ENCODE peak calls at places on chromosome 22, in five cellular contexts. J is effector memory CD8-positive, alpha-beta T cell; Y is activated T-cell treated with anti-CD3 and anti-CD28 coated beads, Interleukin-2, amount 50 U/mL, for 72 hours; U is fibroblast of the aortic adventitia; V is HCT116. A is an unnamed sample.

GRCh38 chr22:49198705-49199084 is 629.0 kb downstream of the BRD1 start:
- DNase-seq in V (no peak), U (no peak), J (no peak), Y (no peak), A (no peak)

GRCh38 chr22:24460418-24461089 is 33.2 kb downstream of the ADORA2A start:
- DNase-seq in J (no peak), V (no peak), U (peak), Y (no peak), A (no peak)

GRCh38 chr22:36308880-36309279 is 55.9 kb downstream of the APOL1 start:
- DNase-seq in U (no peak), J (no peak), V (no peak), Y (no peak), A (no peak)

GRCh38 chr22:17818166-17818565 is 43.9 kb upstream of the BID start:
- DNase-seq in Y (no peak), V (no peak), J (no peak), U (no peak), A (no peak)

GRCh38 chr22:49203091-49203862 is 624.4 kb downstream of the BRD1 start:
- DNase-seq in Y (no peak), U (no peak), V (no peak), J (no peak), A (no peak)

GRCh38 chr22:49997932-49998717 is 14.4 kb downstream of the IL17REL start:
- DNase-seq in Y (no peak), V (no peak), U (no peak), J (no peak), A (no peak)

GRCh38 chr22:17370036-17370765 is 941 bp downstream of the CECR2 start:
- DNase-seq in Y (no peak), U (no peak), J (no peak), V (no peak), A (no peak)

GRCh38 chr22:30742291-30743256 is 47.9 kb downstream of the OSBP2 start:
- DNase-seq in V (no peak), J (no peak), Y (peak), U (no peak), A (no peak)

GRCh38 chr22:47602732-47603131 is 840.3 kb downstream of the TBC1D22A start:
- DNase-seq in Y (no peak), V (no peak), J (no peak), U (no peak), A (no peak)

A was measured in CD4-positive, alpha-beta memory T cell.